ENCODE peak calls at places on chromosomes 4 and X, in five cellular contexts. E is lung, T is Peyer's patch, I is lower lobe of right lung, Y is substantia nigra. V is an unnamed sample.

GRCh38 chrX:148120151-148120550 is 139.0 kb downstream of the FMR1NB start:
- DNase-seq in Y (no peak), T (no peak), E (no peak), I (no peak), V (no peak)

GRCh38 chrX:47247206-47247998 is 14.6 kb downstream of the USP11 start:
- DNase-seq in E (no peak), I (no peak), Y (no peak), T (no peak), V (no peak)

GRCh38 chr4:38654273-38654672 is 9.7 kb upstream of the KLF3 start:
- DNase-seq in E (no peak), T (no peak), Y (no peak), I (no peak), V (no peak)

GRCh38 chr4:13580018-13580417 is 35.7 kb upstream of the NKX3-2 start:
- DNase-seq in E (no peak), I (no peak), T (no peak), Y (no peak), V (no peak)

GRCh38 chr4:152348670-152349069 is 187.2 kb downstream of the FBXW7 start:
- DNase-seq in T (no peak), I (no peak), Y (no peak), E (no peak), V (no peak)

GRCh38 chrX:20372533-20372932 is 105.8 kb upstream of the RPS6KA3 start:
- DNase-seq in I (no peak), E (no peak), T (no peak), Y (no peak), V (no peak)

GRCh38 chrX:134990475-134991473 is at the start of gene SMIM10:
- DNase-seq in T (peak; percentile 56), E (peak; percentile 68), I (peak; percentile 71), Y (peak; percentile 0), V (peak; percentile 1)

GRCh38 chrX:18620349-18620748 is 51.6 kb downstream of the RS1 start:
- DNase-seq in T (no peak), E (no peak), Y (no peak), I (no peak), V (no peak)

GRCh38 chrX:44675364-44676024 is 132.8 kb upstream of the FUNDC1 start:
- DNase-seq in I (no peak), E (peak; percentile 43), Y (no peak), T (no peak), V (no peak)

GRCh38 chr4:176413171-176413570 is 93.4 kb downstream of the SPCS3 start:
- DNase-seq in E (no peak), Y (no peak), I (no peak), T (no peak), V (no peak)

GRCh38 chr4:176744091-176744490 is 48.6 kb downstream of the VEGFC start:
- DNase-seq in I (no peak), T (no peak), Y (no peak), E (no peak), V (no peak)

DNA sequence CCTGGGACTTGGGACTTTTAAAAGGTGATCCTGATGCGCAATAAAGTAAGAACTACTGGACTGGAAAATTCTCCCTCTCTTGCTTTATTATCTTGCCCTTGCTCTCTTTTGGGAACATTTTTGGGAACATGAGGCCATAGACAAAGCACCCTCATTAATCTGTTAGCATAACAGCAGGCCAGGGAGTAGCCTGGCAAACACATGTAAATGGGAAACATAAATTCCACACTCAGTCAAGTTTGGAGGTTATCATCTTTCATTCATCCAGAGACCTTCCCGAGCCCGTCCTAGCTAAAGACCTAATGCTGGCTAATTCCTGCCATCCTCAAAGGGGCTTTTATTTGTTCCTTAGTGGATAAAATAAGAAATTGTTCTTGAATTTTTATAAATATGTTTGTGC is 162.8 kb upstream of the ARX start:
- DNase-seq in T (no peak), Y (no peak), I (no peak), E (no peak), V (no peak)
- H3K27ac ChIP-seq in T (no peak overlapping the region), Y (no peak overlapping the region), I (no peak overlapping the region), E (no peak overlapping the region), V (no peak overlapping the region)

DNA sequence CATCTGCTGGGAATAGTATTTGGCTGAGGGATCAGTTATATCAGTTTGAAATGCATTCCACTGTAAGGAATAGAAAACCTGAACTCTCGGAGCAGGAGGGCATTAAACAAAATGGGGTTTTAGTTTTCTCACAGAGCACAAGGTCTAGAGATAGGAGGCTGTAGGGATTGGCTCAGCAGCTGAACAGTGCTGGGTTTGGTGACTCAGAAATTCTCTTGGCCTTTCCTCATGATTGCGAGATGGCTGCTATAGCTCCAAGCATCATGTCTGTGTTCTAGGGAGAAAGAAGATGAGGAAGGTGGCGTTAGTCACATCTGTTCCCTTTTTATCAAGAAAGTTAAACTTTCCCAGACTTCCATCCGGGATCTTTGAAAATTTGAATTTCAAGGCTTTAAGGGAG is 177.3 kb downstream of the NHS start:
- DNase-seq in T (no peak), Y (no peak), I (no peak), E (no peak), V (no peak)
- H3K27ac ChIP-seq in T (no peak overlapping the region), Y (no peak overlapping the region), I (no peak overlapping the region), E (no peak overlapping the region), V (no peak overlapping the region)

GRCh38 chrX:105823092-105823454 is 734 bp downstream of the NRK start:
- DNase-seq in E (no peak), T (no peak), Y (no peak), I (no peak), V (no peak)
- H3K27ac ChIP-seq in E (no peak overlapping the region), T (no peak overlapping the region), Y (no peak overlapping the region), I (no peak overlapping the region), V (no peak overlapping the region)

GRCh38 chr4:10761903-10762302 is 77.3 kb upstream of the CLNK start:
- DNase-seq in T (no peak), Y (no peak), E (no peak), I (no peak), V (no peak)

GRCh38 chr4:10765386-10765785 is 80.8 kb upstream of the CLNK start:
- DNase-seq in I (no peak), E (no peak), T (no peak), Y (no peak), V (no peak)

GRCh38 chr4:10762541-10762940 is 78.0 kb upstream of the CLNK start:
- DNase-seq in T (no peak), Y (no peak), E (no peak), I (no peak), V (no peak)
- H3K27ac ChIP-seq in T (no peak overlapping the region), Y (no peak overlapping the region), E (no peak overlapping the region), I (no peak overlapping the region), V (no peak overlapping the region)

GRCh38 chr4:98482503-98482846 is 175.9 kb downstream of the TSPAN5 start:
- DNase-seq in I (no peak), Y (no peak), E (no peak), T (no peak), V (no peak)
- H3K27ac ChIP-seq in I (no peak overlapping the region), Y (no peak overlapping the region), E (no peak overlapping the region), T (no peak overlapping the region), V (no peak overlapping the region)

DNA sequence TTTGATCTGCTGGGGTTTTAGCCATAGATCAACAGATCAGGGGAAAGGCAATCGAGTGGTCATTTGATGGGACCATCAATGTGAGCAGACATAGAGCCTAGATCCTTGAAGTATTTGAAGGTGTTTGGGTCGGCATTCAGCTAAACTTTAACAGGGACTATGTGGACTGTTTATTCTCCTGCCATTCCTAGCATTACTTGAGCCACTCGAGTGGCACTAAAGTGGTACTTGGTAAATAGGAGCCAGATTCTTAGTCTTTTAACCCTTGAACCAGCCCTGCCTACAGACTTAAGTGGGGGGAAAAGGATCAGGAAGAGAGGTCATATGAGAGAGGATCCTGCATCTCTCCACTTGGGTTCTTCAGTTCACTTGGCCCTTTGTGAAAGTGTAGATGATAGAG is 3.8 kb downstream of the MSN start:
- DNase-seq in Y (no peak), E (peak; percentile 66), T (no peak), I (no peak), V (no peak)
- H3K27ac ChIP-seq in Y (no peak overlapping the region), E (peak overlapping the region; percentile 30), T (peak overlapping the region; percentile 12), I (peak overlapping the region; percentile 95), V (no peak overlapping the region)

GRCh38 chr4:173367285-173367684 is 3.5 kb upstream of the SAP30 start:
- DNase-seq in T (no peak), Y (no peak), E (no peak), I (no peak), V (no peak)

GRCh38 chr4:173370477-173371291 is at the start of gene SAP30:
- DNase-seq in E (peak; percentile 98), I (peak; percentile 99), Y (peak; percentile 94), T (peak; percentile 99), V (peak; percentile 96)

GRCh38 chr4:173365359-173365996 is 5.3 kb upstream of the SAP30 start:
- DNase-seq in Y (no peak), T (no peak), I (no peak), E (no peak), V (no peak)

GRCh38 chr4:173370130-173370476 is 651 bp upstream of the SAP30 start:
- DNase-seq in I (peak; percentile 73), E (peak; percentile 69), Y (peak; percentile 75), T (peak; percentile 69), V (peak; percentile 67)

GRCh38 chr4:173367946-173368345 is 2.8 kb upstream of the SAP30 start:
- DNase-seq in E (no peak), Y (no peak), I (no peak), T (no peak), V (no peak)
- H3K27ac ChIP-seq in E (no peak overlapping the region), Y (peak overlapping the region; percentile 42), I (no peak overlapping the region), T (no peak overlapping the region), V (peak overlapping the region; percentile 69)